ENCODE peak calls at places on chromosomes 5 and 9, in four cellular contexts. S, J, I and A are unnamed samples.

GRCh38 chr5:40368200-40368599 is 311.5 kb upstream of the PTGER4 start:
- DNase-seq in S (no peak), J (no peak), I (no peak), A (no peak)

GRCh38 chr9:26261503-26262330 is 583.5 kb upstream of the TUSC1 start:
- DNase-seq in S (peak), J (peak), I (no peak), A (no peak)

GRCh38 chr5:117118499-117118898 is 543.9 kb upstream of the SEMA6A start:
- DNase-seq in S (no peak), J (no peak), I (no peak), A (no peak)

GRCh38 chr9:129401623-129402340 is 219.1 kb downstream of the C9orf50 start:
- DNase-seq in S (no peak), J (no peak), I (no peak), A (no peak)

GRCh38 chr9:72951043-72951442 is 1.8 kb downstream of the ALDH1A1 start:
- DNase-seq in S (no peak), J (no peak), I (no peak), A (no peak)

GRCh38 chr9:86458456-86458855 is 104.2 kb upstream of the TUT7 start:
- DNase-seq in S (no peak), J (no peak), I (no peak), A (no peak)

GRCh38 chr9:134272302-134273023 is 53.8 kb upstream of the RXRA start:
- DNase-seq in S (no peak), J (no peak), I (no peak), A (no peak)

GRCh38 chr5:173163219-173163618 is 18.9 kb downstream of the BNIP1 start:
- DNase-seq in S (no peak), J (no peak), I (no peak), A (no peak)

GRCh38 chr9:108086624-108087023 is 597.1 kb upstream of the KLF4 start:
- DNase-seq in S (no peak), J (no peak), I (no peak), A (no peak)

GRCh38 chr5:83974151-83974822 is 253.6 kb upstream of the HAPLN1 start:
- DNase-seq in S (no peak), J (no peak), I (no peak), A (no peak)

GRCh38 chr9:136396219-136396515 is 3.8 kb downstream of the SNAPC4 start:
- DNase-seq in S (no peak), J (no peak), I (no peak), A (no peak)

GRCh38 chr5:62791059-62791458 is 212.4 kb downstream of the LRRC70 start:
- DNase-seq in S (peak), J (no peak), I (no peak), A (no peak)

GRCh38 chr9:69326261-69326660 is 1.2 kb downstream of the ENTREP1 start:
- DNase-seq in S (no peak), J (no peak), I (no peak), A (no peak)

GRCh38 chr5:58246521-58246944 is 213.4 kb downstream of the PLK2 start:
- DNase-seq in S (no peak), J (no peak), I (no peak), A (no peak)

GRCh38 chr9:86485359-86485758 is 131.1 kb upstream of the TUT7 start:
- DNase-seq in S (no peak), J (no peak), I (no peak), A (no peak)

GRCh38 chr5:173641171-173641570 is 24.7 kb upstream of the BOD1 start:
- DNase-seq in S (no peak), J (no peak), I (no peak), A (no peak)

GRCh38 chr9:77215874-77216273 is 38.5 kb downstream of the VPS13A start:
- DNase-seq in S (no peak), J (no peak), I (no peak), A (no peak)

GRCh38 chr5:119410448-119411170 is 41.7 kb upstream of the HSD17B4 start:
- DNase-seq in S (no peak), J (no peak), I (no peak), A (no peak)

GRCh38 chr9:116080561-116080960 is 73.0 kb upstream of the PAPPA start:
- DNase-seq in S (no peak), J (no peak), I (no peak), A (no peak)

GRCh38 chr9:114000671-114001409 is 77.3 kb downstream of the AMBP start:
- DNase-seq in S (no peak), J (no peak), I (no peak), A (no peak)

GRCh38 chr5:1793301-1793740 is 6.3 kb downstream of the MRPL36 start:
- DNase-seq in S (no peak), J (peak), I (no peak), A (no peak)

GRCh38 chr9:7185612-7186011 is 427.8 kb downstream of the KDM4C start:
- DNase-seq in S (peak), J (peak), I (no peak), A (no peak)

GRCh38 chr9:87888501-87888900 is 5.8 kb downstream of the SPATA31E1 start:
- DNase-seq in S (no peak), J (no peak), I (no peak), A (no peak)

GRCh38 chr9:79812507-79813261 is 240.9 kb downstream of the TLE4 start:
- DNase-seq in S (no peak), J (no peak), I (no peak), A (no peak)

GRCh38 chr5:13478831-13479465 is 465.5 kb downstream of the DNAH5 start:
- DNase-seq in S (peak), J (peak), I (no peak), A (peak)

GRCh38 chr9:21988056-21988990 is 5.9 kb downstream of the CDKN2A start:
- DNase-seq in S (no peak), J (no peak), I (no peak), A (no peak)

GRCh38 chr5:11619339-11620028 is 284.8 kb downstream of the CTNND2 start:
- DNase-seq in S (no peak), J (no peak), I (no peak), A (peak)

GRCh38 chr9:91949946-91950664 is at the start of gene ROR2:
- DNase-seq in S (peak), J (no peak), I (no peak), A (no peak)

GRCh38 chr5:167614294-167615104 is 676.9 kb upstream of the WWC1 start:
- DNase-seq in S (no peak), J (no peak), I (no peak), A (peak)

GRCh38 chr9:4684820-4685219 is 5.5 kb downstream of the CDC37L1 start:
- DNase-seq in S (no peak), J (no peak), I (no peak), A (no peak)

GRCh38 chr9:109101810-109102209 is 17.9 kb downstream of the TMEM245 start:
- DNase-seq in S (peak), J (no peak), I (no peak), A (no peak)

GRCh38 chr9:86093788-86094555 is 5.4 kb downstream of the GOLM1 start:
- DNase-seq in S (no peak), J (no peak), I (no peak), A (no peak)

GRCh38 chr9:81465468-81466002 is 223.8 kb downstream of the TLE1 start:
- DNase-seq in S (no peak), J (no peak), I (no peak), A (no peak)

GRCh38 chr5:91898865-91899264 is 515.7 kb upstream of the ARRDC3 start:
- DNase-seq in S (no peak), J (no peak), I (no peak), A (no peak)

GRCh38 chr9:107221321-107221720 is 61.8 kb upstream of the RAD23B start:
- DNase-seq in S (no peak), J (no peak), I (no peak), A (no peak)

GRCh38 chr5:40616791-40617190 is 62.9 kb upstream of the PTGER4 start:
- DNase-seq in S (no peak), J (no peak), I (no peak), A (no peak)

GRCh38 chr5:178069909-178070308 is 43.4 kb upstream of the N4BP3 start:
- DNase-seq in S (peak), J (no peak), I (no peak), A (no peak)

GRCh38 chr9:89610391-89610925 is 5.6 kb downstream of the GADD45G start:
- DNase-seq in S (no peak), J (no peak), I (no peak), A (no peak)

GRCh38 chr5:60545526-60545925 is 154.4 kb downstream of the DEPDC1B start:
- DNase-seq in S (no peak), J (no peak), I (no peak), A (no peak)

GRCh38 chr5:162683280-162683679 is 615.7 kb downstream of the GABRG2 start:
- DNase-seq in S (no peak), J (no peak), I (no peak), A (no peak)

DNA sequence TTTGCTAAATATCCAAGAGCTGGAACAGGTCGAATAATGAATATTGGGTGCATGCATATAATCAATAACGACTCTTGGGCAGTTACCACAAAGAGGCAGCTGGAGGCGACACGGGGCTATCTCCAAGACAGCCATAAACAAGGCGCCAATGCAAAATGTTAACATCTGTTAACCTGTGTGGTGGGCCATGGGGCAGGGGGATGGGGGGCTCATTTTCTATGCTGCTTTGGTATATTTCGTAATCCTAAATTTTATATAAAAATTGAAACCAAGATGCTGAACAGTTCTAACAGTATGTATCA is 1.3 kb upstream of the RNF44 start:
- DNase-seq in S (no peak), J (no peak), I (no peak), A (no peak)
- H3K4me3 ChIP-seq in S (no peak), J (peak), I (peak), A (peak)

DNA sequence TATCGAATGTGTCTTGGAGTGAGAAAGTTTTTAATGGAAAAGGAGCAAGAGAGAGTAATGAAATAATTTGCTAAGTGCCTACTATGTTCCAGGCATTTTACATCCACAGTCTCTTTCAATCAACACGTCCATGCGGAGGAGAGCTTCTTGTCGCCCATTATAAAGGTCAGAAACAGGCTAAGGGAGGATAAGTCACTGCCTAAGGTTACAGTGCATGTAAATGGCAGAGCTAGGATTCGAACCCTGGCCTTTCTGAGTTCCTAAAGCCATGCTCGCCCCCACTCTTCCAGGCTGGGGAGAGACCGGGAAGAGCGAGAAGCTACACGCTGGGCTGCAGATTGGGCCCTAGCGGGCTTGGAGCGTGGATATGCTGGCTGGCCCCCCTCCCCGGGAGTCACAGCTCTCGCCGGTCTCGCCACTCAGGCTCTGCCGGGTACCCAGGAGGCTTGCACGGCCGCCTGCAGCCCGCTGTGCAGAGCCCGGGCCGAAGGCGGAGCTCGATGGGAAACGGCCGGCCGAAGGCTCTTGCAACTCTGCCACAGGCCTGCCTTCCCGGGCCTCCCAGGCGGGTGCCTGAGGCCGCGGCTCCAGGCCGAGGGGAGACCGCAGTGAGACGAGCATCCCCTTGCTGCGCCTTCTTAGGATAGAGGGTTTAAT is 775 bp upstream of the LHX2 start:
- DNase-seq in S (no peak), J (no peak), I (no peak), A (no peak)
- H3K4me3 ChIP-seq in S (no peak), J (peak), I (peak), A (no peak)

GRCh38 chr9:27572566-27572917 is 739 bp downstream of the C9orf72 start:
- DNase-seq in S (peak), J (no peak), I (no peak), A (no peak)

GRCh38 chr9:27569406-27569805 is 3.9 kb downstream of the C9orf72 start:
- DNase-seq in S (peak), J (no peak), I (no peak), A (no peak)

GRCh38 chr9:27572036-27572435 is 1.2 kb downstream of the C9orf72 start:
- DNase-seq in S (no peak), J (no peak), I (no peak), A (no peak)

GRCh38 chr9:27573699-27574265 is 501 bp upstream of the C9orf72 start:
- DNase-seq in S (peak), J (peak), I (peak), A (peak)

GRCh38 chr9:27572918-27573698 is at the start of gene C9orf72:
- DNase-seq in S (no peak), J (no peak), I (peak), A (no peak)
- H3K4me3 ChIP-seq in S (peak), J (peak), I (peak), A (peak)

DNA sequence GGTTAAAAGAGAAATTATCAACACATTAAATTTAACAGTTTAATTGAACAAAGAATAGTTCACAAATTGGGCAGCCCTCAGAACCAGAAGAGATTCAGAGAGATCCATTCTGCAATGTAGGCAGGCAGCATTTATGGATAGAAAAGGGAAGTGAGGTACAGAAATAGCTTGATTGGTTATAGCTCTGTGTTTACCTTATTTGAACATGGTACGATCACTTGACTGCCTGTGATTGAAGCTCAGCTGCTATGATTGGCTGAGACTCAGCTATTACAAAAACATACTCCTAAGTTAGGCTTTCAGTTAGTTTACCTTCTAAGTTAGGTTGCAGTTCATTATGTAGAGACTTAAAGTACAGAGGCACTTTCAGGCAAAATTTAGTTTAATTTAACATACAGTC is 7.3 kb downstream of the CNTRL start:
- DNase-seq in S (no peak), J (no peak), I (no peak), A (no peak)
- H3K4me3 ChIP-seq in S (no peak), J (no peak), I (no peak), A (no peak)

GRCh38 chr5:150146862-150147579 is 8.6 kb downstream of the PDGFRB start:
- DNase-seq in S (no peak), J (no peak), I (no peak), A (no peak)

GRCh38 chr5:150148408-150148927 is 7.2 kb downstream of the PDGFRB start:
- DNase-seq in S (no peak), J (no peak), I (no peak), A (no peak)

GRCh38 chr5:150147580-150148407 is 7.9 kb downstream of the PDGFRB start:
- DNase-seq in S (no peak), J (no peak), I (no peak), A (no peak)

GRCh38 chr5:150152636-150153462 is 2.8 kb downstream of the PDGFRB start:
- DNase-seq in S (no peak), J (no peak), I (no peak), A (no peak)

DNA sequence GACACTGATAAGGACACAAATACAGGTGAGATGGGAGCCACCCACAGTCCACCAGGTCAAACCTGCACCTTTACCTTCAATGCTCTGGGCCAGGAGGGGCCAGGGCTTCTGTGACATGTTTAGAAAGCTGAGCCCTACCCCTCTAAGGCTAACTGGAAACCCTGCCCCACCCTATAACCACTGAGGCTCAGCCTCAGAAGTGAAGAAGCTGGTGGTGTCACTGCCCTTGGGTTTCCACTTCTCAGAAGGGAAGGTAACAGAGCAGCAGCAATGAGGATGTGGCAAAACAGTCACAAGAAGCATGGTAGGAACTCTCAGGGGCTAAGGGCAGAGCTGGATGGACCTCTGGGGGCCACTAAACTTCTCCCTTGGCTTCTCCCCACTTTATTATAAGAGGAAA is 6.0 kb downstream of the PDGFRB start:
- DNase-seq in S (no peak), J (no peak), I (no peak), A (no peak)
- H3K4me3 ChIP-seq in S (no peak), J (no peak), I (peak), A (no peak)

GRCh38 chr5:77631166-77631582 is 7.3 kb downstream of the OTP start:
- DNase-seq in S (no peak), J (no peak), I (no peak), A (no peak)
- H3K4me3 ChIP-seq in S (peak), J (no peak), I (peak), A (peak)